ENCODE peak calls at places on chromosomes 5 and 9, in four cellular contexts. H is WTC11, G is K562, F is HepG2. J is an unnamed sample.

GRCh38 chr5:111606194-111606593 is 93.9 kb upstream of the STARD4 start:
- DNase-seq in H (no peak), F (no peak), G (no peak), J (no peak)

GRCh38 chr9:134500931-134501265 is 140.7 kb upstream of the COL5A1 start:
- DNase-seq in F (no peak), G (no peak), H (no peak), J (no peak)

GRCh38 chr9:86903461-86904010 is 43.8 kb downstream of the GAS1 start:
- DNase-seq in G (no peak), F (no peak), H (peak; percentile 31), J (no peak)

GRCh38 chr9:86546712-86547111 is 192.5 kb upstream of the TUT7 start:
- DNase-seq in G (no peak), F (no peak), H (no peak), J (no peak)

GRCh38 chr9:557601-558201 is 283.8 kb upstream of the DMRT1 start:
- DNase-seq in H (no peak), G (no peak), F (peak; percentile 11), J (no peak)

GRCh38 chr9:120480707-120481106 is 99.3 kb downstream of the CDK5RAP2 start:
- DNase-seq in H (no peak), G (no peak), F (no peak), J (no peak)

GRCh38 chr5:152092580-152092979 is 167.9 kb upstream of the GLRA1 start:
- DNase-seq in G (no peak), H (no peak), F (no peak), J (no peak)

GRCh38 chr5:2270467-2270866 is 387.7 kb upstream of the IRX4 start:
- DNase-seq in G (no peak), H (peak; percentile 22), F (no peak), J (no peak)

GRCh38 chr9:5493597-5494511 is 16.5 kb upstream of the PDCD1LG2 start:
- DNase-seq in G (peak; percentile 43), H (no peak), F (no peak), J (no peak)

DNA sequence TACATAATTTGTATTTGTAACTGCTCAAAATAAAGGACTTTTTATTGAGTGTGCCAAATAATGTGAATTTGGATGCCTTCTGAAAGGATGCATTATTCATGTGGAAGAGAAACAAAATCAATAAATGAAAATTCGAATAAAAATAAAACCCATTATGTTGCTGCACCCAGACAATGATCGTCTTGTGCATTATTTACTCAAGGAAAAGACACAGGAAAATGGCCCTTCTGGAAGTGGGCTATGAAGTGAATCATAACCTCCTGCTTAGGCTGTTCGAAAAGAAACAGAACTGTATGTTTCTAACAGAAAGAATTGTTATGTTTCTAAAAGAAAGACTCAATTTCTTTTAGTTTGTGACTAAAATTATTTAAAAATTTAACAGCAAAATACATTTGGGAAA is 168.9 kb upstream of the NFIB start:
- DNase-seq in F (no peak), G (no peak), H (no peak), J (no peak)
- TF ChIP-seq ELF4 in F (no peak), G (no peak), H (no peak), J (no peak)

GRCh38 chr9:133405508-133406009 is 12.3 kb downstream of the REXO4 start:
- DNase-seq in G (no peak), H (no peak), F (no peak), J (no peak)

GRCh38 chr9:133402689-133403088 is 15.1 kb downstream of the REXO4 start:
- DNase-seq in F (no peak), H (no peak), G (no peak), J (no peak)

GRCh38 chr9:133404440-133405002 is 13.3 kb downstream of the REXO4 start:
- DNase-seq in F (no peak), G (no peak), H (no peak), J (no peak)

GRCh38 chr9:133406039-133406438 is 11.8 kb downstream of the REXO4 start:
- DNase-seq in H (no peak), F (no peak), G (no peak), J (no peak)

GRCh38 chr9:133403766-133404439 is 13.9 kb downstream of the REXO4 start:
- DNase-seq in H (peak; percentile 72), F (peak; percentile 52), G (peak; percentile 57), J (peak; percentile 55)
- TF ChIP-seq ELF4 in H (no peak), F (no peak), G (no peak), J (no peak)

GRCh38 chr9:97847474-97848236 is 5.4 kb upstream of the FOXE1 start:
- DNase-seq in H (no peak), F (no peak), G (no peak), J (no peak)

GRCh38 chr9:97849980-97850379 is 3.0 kb upstream of the FOXE1 start:
- DNase-seq in H (no peak), G (no peak), F (no peak), J (no peak)

GRCh38 chr9:97848237-97848581 is 4.8 kb upstream of the FOXE1 start:
- DNase-seq in G (no peak), F (no peak), H (no peak), J (no peak)

GRCh38 chr9:97850746-97851449 is 2.1 kb upstream of the FOXE1 start:
- DNase-seq in G (no peak), H (no peak), F (no peak), J (no peak)

GRCh38 chr9:97848582-97849237 is 4.3 kb upstream of the FOXE1 start:
- DNase-seq in F (no peak), H (no peak), G (no peak), J (no peak)
- TF ChIP-seq ELF4 in F (no peak), H (no peak), G (no peak), J (no peak)

GRCh38 chr5:146366904-146367303 is 28.3 kb downstream of the POU4F3 start:
- DNase-seq in H (no peak), F (no peak), G (no peak), J (no peak)

GRCh38 chr5:146368137-146368536 is 29.5 kb downstream of the POU4F3 start:
- DNase-seq in H (no peak), F (no peak), G (no peak), J (no peak)

GRCh38 chr5:146365618-146366017 is 27.0 kb downstream of the POU4F3 start:
- DNase-seq in G (no peak), H (no peak), F (no peak), J (no peak)

DNA sequence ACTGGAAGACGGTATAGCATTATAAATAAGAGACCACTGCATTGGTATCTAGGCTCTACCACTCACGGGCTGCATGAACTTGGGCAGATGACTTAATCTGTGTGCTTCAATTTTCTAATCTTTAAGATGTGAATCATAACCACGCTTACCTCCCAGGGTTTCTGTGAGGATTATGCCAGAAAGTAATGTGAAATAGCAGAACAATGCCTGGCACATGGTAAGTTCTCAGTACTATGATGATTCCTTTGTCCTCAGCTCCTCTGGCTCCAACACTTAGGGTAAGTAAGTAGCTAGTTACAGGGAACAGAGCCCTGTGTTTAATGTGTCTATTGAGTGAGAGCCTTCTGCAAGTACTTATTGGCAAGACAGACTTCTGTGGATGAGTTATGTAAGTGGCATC is 31.1 kb downstream of the POU4F3 start:
- DNase-seq in F (no peak), G (no peak), H (no peak), J (no peak)
- TF ChIP-seq ELF4 in F (no peak), G (no peak), H (no peak), J (no peak)

GRCh38 chr9:130570200-130570599 is 9.2 kb upstream of the FUBP3 start:
- DNase-seq in F (no peak), H (no peak), G (no peak), J (no peak)
- TF ChIP-seq ELF4 in F (no peak), H (no peak), G (no peak), J (no peak)

DNA sequence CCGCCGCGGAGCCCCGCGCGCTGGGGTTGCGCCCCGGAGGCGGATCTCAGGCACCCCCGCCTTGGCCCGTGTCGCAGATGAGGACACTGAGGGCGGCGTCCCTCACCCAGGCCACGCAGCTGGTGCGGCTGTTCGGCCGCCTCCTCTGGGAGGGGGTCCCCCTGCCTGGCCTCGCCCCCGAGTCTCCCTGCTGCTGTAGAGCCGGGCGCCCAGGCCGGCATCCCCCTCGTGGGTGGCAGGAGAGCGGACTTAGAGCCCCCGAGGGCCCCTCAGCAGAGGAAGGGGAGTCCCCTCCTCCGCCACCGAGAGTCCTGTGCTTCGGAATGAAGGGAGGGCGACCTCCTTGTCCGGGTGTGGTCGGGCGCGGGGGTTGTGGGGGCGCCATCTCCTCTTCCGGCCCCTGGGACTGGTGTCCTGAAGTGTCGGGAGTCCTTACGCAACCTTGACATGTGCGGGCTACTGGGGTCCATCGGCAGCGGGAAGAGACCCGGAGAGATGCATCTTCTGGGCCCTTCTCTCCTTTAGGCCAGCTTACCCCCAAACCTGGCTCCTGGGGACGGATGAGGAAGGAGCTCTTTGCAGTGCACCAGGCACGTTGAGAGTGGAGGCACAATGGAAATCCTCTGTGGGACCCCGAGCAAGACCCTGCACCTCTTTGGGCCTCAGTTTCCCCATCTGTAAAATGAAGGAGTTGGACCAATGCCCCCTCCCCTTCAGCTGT is 11.7 kb upstream of the EXOSC2 start:
- DNase-seq in H (peak; percentile 37), F (no peak), G (no peak), J (peak; percentile 48)
- TF ChIP-seq ELF4 in H (no peak), F (no peak), G (no peak), J (no peak)

DNA sequence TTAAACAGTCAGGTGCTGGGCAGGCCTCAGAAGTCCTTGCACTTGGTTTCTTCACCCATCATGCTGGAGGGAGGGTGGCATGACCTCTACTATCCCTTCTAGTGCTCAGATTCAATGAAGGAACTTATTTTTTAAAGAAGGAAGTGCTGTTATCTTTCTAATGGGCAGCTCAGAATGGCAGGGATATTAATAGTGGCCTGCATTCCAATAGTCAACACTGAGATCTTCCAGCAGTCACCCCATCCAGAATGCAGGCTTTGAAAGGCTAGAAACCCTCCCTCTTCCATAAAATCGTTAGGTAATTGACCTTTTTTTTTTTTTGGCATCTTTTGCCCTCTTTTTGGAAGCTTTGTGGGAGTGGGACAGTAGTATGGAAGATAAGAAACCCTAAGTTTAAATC is 325.0 kb downstream of the ARRDC3 start:
- DNase-seq in F (no peak), H (no peak), G (no peak), J (no peak)
- TF ChIP-seq ELF4 in F (no peak), H (no peak), G (no peak), J (no peak)

GRCh38 chr9:88534456-88535225 is at the start of gene NXNL2:
- DNase-seq in F (no peak), H (peak; percentile 83), G (peak; percentile 90), J (peak; percentile 88)
- TF ChIP-seq ELF4 in F (no peak), H (no peak), G (no peak), J (no peak)

GRCh38 chr5:139399501-139400121 is 4.3 kb downstream of the SPATA24 start:
- DNase-seq in G (no peak), H (no peak), F (no peak), J (no peak)
- TF ChIP-seq ELF4 in G (no peak), H (no peak), F (no peak), J (no peak)